ENCODE peak calls at places on chromosomes 5 and 9, in four cellular contexts. F, S, E and U are unnamed samples.

GRCh38 chr9:22514866-22515265 is 68.2 kb downstream of the DMRTA1 start:
- DNase-seq in F (no peak), S (no peak), E (peak; percentile 12), U (no peak)

GRCh38 chr9:1941989-1942388 is 73.2 kb upstream of the SMARCA2 start:
- DNase-seq in F (no peak), S (no peak), E (no peak), U (no peak)

GRCh38 chr5:102866315-102866693 is 111.2 kb downstream of the PAM start:
- DNase-seq in F (no peak), S (no peak), E (peak; percentile 31), U (no peak)

GRCh38 chr5:1297243-1297642 is 2.4 kb upstream of the TERT start:
- DNase-seq in F (peak; percentile 74), S (no peak), E (no peak), U (no peak)

GRCh38 chr9:91420471-91421021 is 3.1 kb downstream of the NFIL3 start:
- DNase-seq in F (no peak), S (peak; percentile 42), E (no peak), U (no peak)

GRCh38 chr9:130295945-130296782 is 30.6 kb downstream of the HMCN2 start:
- DNase-seq in F (peak; percentile 11), S (no peak), E (no peak), U (no peak)

GRCh38 chr9:120909904-120910303 is 16.7 kb downstream of the TRAF1 start:
- DNase-seq in F (no peak), S (no peak), E (peak; percentile 57), U (no peak)

GRCh38 chr5:73663860-73664240 is 37.9 kb downstream of the ARHGEF28 start:
- DNase-seq in F (no peak), S (no peak), E (no peak), U (no peak)

GRCh38 chr5:35990941-35991592 is at the start of gene UGT3A1:
- DNase-seq in F (no peak), S (no peak), E (no peak), U (no peak)

DNA sequence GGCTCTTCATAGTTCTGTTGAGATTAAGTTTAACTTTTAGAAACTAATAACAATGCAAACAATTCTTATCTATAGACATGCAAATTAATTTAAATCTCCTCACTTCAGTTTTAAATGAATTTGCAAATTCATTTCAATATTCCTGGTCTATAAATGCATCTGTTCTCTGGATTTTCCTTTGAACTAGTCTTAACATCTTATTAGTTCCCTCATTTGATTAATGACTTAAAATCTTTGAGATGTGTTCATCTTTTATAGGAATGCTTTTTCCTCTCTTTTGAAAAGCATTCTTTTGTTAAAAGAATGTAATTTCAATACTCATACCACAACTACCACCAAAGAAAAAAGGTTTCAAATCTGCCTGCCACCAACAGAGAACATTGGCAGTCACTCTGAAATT is 169.4 kb downstream of the RASEF start:
- DNase-seq in F (no peak), S (no peak), E (no peak), U (no peak)
- H3K9me2 ChIP-seq in F (no peaks in the 10 kb centered on the region), S (no peaks in the 10 kb centered on the region), E (no peaks in the 10 kb centered on the region), U (no peaks in the 10 kb centered on the region)

DNA sequence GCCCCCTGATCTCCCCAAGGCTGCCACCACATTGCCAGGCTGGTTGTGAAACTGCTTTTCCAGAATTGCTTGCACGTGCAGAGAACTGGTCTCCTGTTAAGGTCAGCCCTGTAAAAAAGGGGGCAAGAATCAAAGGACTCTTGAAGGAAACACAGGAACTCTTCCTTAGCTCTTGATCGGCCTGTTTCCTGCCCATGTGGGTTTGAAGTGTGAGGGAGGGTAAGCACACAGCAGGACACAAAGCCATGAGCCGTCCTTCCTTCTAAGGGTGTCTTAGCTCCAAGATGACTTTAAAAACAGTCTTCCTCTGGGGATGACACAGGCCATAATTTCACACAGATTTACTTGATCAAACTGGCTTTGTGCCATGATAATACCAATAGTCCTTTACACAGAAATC is 36.1 kb downstream of the TEK start:
- DNase-seq in F (no peak), S (no peak), E (no peak), U (no peak)
- H3K9me2 ChIP-seq in F (no peaks in the 10 kb centered on the region), S (no peaks in the 10 kb centered on the region), E (no peaks in the 10 kb centered on the region), U (no peaks in the 10 kb centered on the region)

GRCh38 chr5:116914869-116915504 is 340.4 kb upstream of the SEMA6A start:
- DNase-seq in F (no peak), S (no peak), E (no peak), U (no peak)
- H3K9me2 ChIP-seq in F (no peaks in the 10 kb centered on the region), S (no peaks in the 10 kb centered on the region), E (no peaks in the 10 kb centered on the region), U (no peaks in the 10 kb centered on the region)

DNA sequence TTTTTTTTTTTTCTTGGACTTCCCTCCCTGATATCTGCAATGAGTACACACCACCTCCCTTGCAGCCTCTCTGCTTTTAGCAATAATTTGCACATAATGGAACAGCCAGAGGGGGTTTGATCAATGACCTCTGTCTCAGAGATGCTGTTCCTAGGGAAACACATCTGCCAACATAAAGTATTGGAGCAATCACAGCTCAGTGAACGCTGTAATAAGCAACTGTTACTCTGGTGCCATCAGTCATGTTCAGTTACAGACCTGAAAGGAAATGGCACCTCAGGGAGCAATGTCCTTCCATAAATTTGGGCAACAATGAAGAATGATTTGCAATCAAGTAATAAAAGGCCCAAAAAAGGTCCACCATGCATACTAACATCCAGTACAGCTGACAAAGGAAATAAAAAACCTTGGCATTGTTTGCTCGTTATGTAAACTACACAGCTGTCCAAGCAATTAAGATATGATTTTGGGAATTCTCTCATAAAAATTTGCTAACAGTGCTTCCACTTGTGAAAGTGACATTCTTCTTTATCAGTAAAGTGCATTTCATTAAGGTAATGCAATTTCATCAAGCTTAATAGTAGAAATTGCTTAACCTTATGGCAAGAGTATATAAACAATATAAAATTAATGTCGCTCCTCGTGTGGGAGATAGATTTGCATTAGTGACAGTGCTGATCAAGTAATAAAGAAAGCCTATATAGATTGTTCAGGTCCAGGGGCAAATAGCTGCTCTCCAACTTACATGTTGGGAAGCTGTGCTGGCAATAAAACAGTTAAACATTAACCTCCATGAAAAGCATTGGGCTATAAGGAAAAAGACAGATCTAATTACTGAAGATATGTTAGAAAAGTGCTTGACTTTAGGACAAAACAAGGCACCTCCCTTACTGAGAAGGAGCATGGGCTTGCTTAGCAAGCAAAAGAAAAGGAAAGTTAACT is 167.7 kb downstream of the RASEF start:
- DNase-seq in F (no peak), S (no peak), E (no peak), U (no peak)
- H3K9me2 ChIP-seq in F (no peaks in the 10 kb centered on the region), S (no peaks in the 10 kb centered on the region), E (no peaks in the 10 kb centered on the region), U (no peaks in the 10 kb centered on the region)

GRCh38 chr9:135903358-135903656 is 4.0 kb downstream of the CAMSAP1 start:
- DNase-seq in F (no peak), S (no peak), E (no peak), U (no peak)

GRCh38 chr9:135901826-135902225 is 5.5 kb downstream of the CAMSAP1 start:
- DNase-seq in F (no peak), S (no peak), E (no peak), U (no peak)

GRCh38 chr9:135898634-135899407 is 8.5 kb downstream of the CAMSAP1 start:
- DNase-seq in F (no peak), S (peak; percentile 11), E (peak; percentile 35), U (no peak)

GRCh38 chr9:135902655-135903357 is 4.5 kb downstream of the CAMSAP1 start:
- DNase-seq in F (no peak), S (no peak), E (no peak), U (no peak)

DNA sequence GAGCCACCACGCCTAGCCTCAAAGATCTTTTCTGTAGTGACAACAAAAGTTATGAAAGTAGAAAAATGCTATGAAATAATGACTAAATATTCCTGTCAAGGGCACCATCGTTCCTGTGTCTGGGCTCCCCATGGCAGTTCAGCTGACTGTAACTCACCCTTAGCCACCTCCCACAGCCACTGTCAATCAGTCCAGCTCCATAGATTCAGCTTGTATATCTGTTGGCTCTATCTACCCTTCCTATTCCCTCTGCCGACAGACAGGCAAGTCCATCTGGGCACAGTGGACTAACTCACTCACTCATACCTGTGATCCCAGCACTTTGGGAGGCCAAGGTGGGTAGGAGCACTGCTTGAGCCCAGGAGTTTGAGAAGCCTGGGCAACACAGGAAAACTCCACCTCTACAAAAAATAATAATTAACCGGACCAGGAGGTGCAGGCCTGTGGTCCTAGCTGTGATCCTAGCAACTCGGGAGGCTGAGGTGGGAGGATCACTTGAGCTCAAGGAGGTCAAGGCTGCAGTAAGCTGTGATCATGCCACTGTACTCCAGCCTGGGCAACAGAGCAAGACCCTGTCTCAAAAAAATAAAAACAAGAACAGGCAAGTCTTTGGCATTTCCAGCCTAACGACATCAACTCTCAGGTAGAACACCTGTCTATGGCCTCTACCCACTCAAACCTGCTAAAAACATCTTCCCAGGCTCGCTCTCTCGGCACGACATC is 6.1 kb downstream of the CAMSAP1 start:
- DNase-seq in F (no peak), S (no peak), E (no peak), U (no peak)
- H3K9me2 ChIP-seq in F (no peaks in the 10 kb centered on the region), S (no peaks in the 10 kb centered on the region), E (no peaks in the 10 kb centered on the region), U (no peaks in the 10 kb centered on the region)

GRCh38 chr5:15850939-15851341 is 328.7 kb downstream of the MARCHF11 start:
- DNase-seq in F (no peak), S (no peak), E (no peak), U (no peak)
- H3K9me2 ChIP-seq in F (no peaks in the 10 kb centered on the region), S (no peaks in the 10 kb centered on the region), E (no peaks in the 10 kb centered on the region), U (no peaks in the 10 kb centered on the region)

GRCh38 chr5:128763324-128763723 is 202.0 kb upstream of the SLC27A6 start:
- DNase-seq in F (no peak), S (no peak), E (no peak), U (no peak)
- H3K9me2 ChIP-seq in F (no peaks in the 10 kb centered on the region), S (no peaks in the 10 kb centered on the region), E (no peaks in the 10 kb centered on the region), U (no peaks in the 10 kb centered on the region)

GRCh38 chr9:136507992-136508375 is 25.1 kb upstream of the SEC16A start:
- DNase-seq in F (no peak), S (no peak), E (no peak), U (no peak)
- H3K9me2 ChIP-seq in F (no peaks in the 10 kb centered on the region), S (no peaks in the 10 kb centered on the region), E (no peaks in the 10 kb centered on the region), U (no peaks in the 10 kb centered on the region)

DNA sequence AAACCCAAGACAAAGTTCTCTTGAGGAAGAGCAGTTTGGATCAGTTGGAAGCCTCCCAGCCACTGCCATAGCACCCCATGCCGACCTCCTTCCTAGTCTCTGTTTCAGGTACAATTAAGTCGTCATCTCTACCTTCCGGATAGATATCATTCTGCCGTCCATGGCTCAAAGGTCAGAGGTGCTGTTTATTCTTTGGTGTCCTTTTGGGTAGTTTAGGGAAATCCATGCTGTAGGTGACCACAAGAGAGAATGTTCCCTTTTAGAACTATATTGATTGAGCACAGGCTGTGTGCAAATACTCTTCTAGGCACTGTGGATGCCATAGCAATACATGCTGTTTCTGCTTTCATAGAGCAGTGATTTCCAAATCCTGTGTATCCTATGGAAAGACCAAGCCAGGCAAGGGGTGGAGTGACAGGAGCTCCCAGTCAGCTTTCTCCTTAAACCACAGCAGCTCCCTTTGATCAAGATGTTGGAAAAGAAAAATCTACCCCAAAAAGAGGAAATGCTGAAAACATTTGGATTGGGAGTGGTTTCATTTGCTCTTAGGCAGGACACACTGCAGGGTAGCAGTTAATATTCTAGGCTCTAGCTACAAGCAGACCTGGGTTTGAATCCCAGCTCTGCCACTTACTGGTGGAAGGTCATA is 127.9 kb downstream of the PALM2AKAP2 start:
- DNase-seq in F (no peak), S (no peak), E (no peak), U (no peak)
- H3K9me2 ChIP-seq in F (no peaks in the 10 kb centered on the region), S (no peaks in the 10 kb centered on the region), E (no peaks in the 10 kb centered on the region), U (no peaks in the 10 kb centered on the region)